ENCODE peak calls at places on chromosome 19, in ten cellular contexts. A is upper lobe of left lung, R is H1, V is suprapubic skin, Y is HL-60, O is breast epithelium, E is esophagus muscularis mucosa, L is sigmoid colon, W is endothelial cell of umbilical vein, D is GM23338. U is an unnamed sample.

GRCh38 chr19:19642506-19643157 is 825 bp downstream of the GMIP start:
- DNase-seq in A (no peak), R (no peak), V (no peak), Y (peak), O (no peak), E (no peak), L (no peak), W (peak), D (no peak), U (peak)

GRCh38 chr19:12866416-12867119 is 14.7 kb downstream of the DNASE2 start:
- DNase-seq in A (no peak), R (no peak), V (no peak), Y (no peak), O (no peak), E (no peak), L (no peak), W (no peak), D (peak), U (no peak)

GRCh38 chr19:41276231-41276630 is 12.1 kb downstream of the HNRNPUL1 start:
- DNase-seq in A (no peak), R (no peak), V (no peak), Y (peak), O (no peak), E (no peak), L (no peak), W (no peak), D (no peak), U (no peak)

GRCh38 chr19:55390461-55390880 is 4.7 kb downstream of the RPL28 start:
- DNase-seq in A (no peak), R (no peak), V (no peak), Y (no peak), O (no peak), E (no peak), L (no peak), W (no peak), D (peak), U (no peak)

GRCh38 chr19:38915329-38916321 is 3.6 kb upstream of the CCER2 start:
- DNase-seq in A (peak), R (no peak), V (no peak), Y (no peak), O (no peak), E (no peak), L (no peak), W (no peak), D (no peak), U (no peak)

GRCh38 chr19:30593358-30593757 is 221.2 kb downstream of the ZNF536 start:
- DNase-seq in A (no peak), R (no peak), V (peak), Y (no peak), O (no peak), E (peak), L (peak), W (no peak), D (no peak), U (peak)

GRCh38 chr19:45448887-45449299 is 18.9 kb upstream of the FOSB start:
- DNase-seq in A (no peak), R (no peak), V (no peak), Y (no peak), O (no peak), E (no peak), L (no peak), W (no peak), D (no peak), U (peak)

GRCh38 chr19:3459322-3459881 is 20.9 kb downstream of the SMIM24 start:
- DNase-seq in A (peak), R (no peak), V (peak), Y (no peak), O (peak), E (peak), L (peak), W (peak), D (peak), U (peak)

GRCh38 chr19:19193926-19194325 is 1.9 kb downstream of the RFXANK start:
- DNase-seq in A (no peak), R (no peak), V (no peak), Y (no peak), O (no peak), E (no peak), L (no peak), W (no peak), D (no peak), U (no peak)

GRCh38 chr19:18521692-18522123 is at the start of gene ELL:
- DNase-seq in A (no peak), R (no peak), V (no peak), Y (no peak), O (no peak), E (no peak), L (no peak), W (no peak), D (no peak), U (no peak)

GRCh38 chr19:8609210-8610040 is 1.1 kb downstream of the ADAMTS10 start:
- DNase-seq in A (peak), R (peak), V (no peak), Y (peak), O (no peak), E (no peak), L (peak), W (peak), D (peak), U (peak)

GRCh38 chr19:8537099-8537498 is 23.1 kb upstream of the ZNF414 start:
- DNase-seq in A (no peak), R (no peak), V (no peak), Y (no peak), O (no peak), E (no peak), L (no peak), W (no peak), D (no peak), U (no peak)

GRCh38 chr19:4144666-4145261 is 8.7 kb upstream of the CREB3L3 start:
- DNase-seq in A (peak), R (no peak), V (no peak), Y (no peak), O (no peak), E (no peak), L (no peak), W (no peak), D (no peak), U (peak)

GRCh38 chr19:55958356-55958755 is 10.7 kb downstream of the NLRP8 start:
- DNase-seq in A (no peak), R (no peak), V (no peak), Y (no peak), O (peak), E (no peak), L (no peak), W (no peak), D (no peak), U (no peak)

GRCh38 chr19:16285769-16286564 is 38.7 kb upstream of the KLF2 start:
- DNase-seq in A (no peak), R (no peak), V (no peak), Y (peak), O (no peak), E (no peak), L (no peak), W (no peak), D (peak), U (no peak)

GRCh38 chr19:11578342-11579142 is 1.1 kb upstream of the ACP5 start:
- DNase-seq in A (peak), R (no peak), V (no peak), Y (peak), O (no peak), E (no peak), L (peak), W (peak), D (peak), U (peak)

GRCh38 chr19:54136086-54136863 is 1.3 kb upstream of the CNOT3 start:
- DNase-seq in A (no peak), R (no peak), V (no peak), Y (no peak), O (no peak), E (no peak), L (no peak), W (no peak), D (peak), U (no peak)

GRCh38 chr19:13588953-13589833 is 82.9 kb upstream of the CACNA1A start:
- DNase-seq in A (peak), R (peak), V (peak), Y (peak), O (peak), E (no peak), L (peak), W (peak), D (peak), U (peak)

GRCh38 chr19:47430041-47430802 is 10.9 kb upstream of the MEIS3 start:
- DNase-seq in A (peak), R (no peak), V (no peak), Y (peak), O (peak), E (no peak), L (no peak), W (peak), D (peak), U (peak)

GRCh38 chr19:13920940-13921744 is 15.1 kb downstream of the CC2D1A start:
- DNase-seq in A (no peak), R (no peak), V (no peak), Y (peak), O (no peak), E (no peak), L (no peak), W (peak), D (peak), U (no peak)

GRCh38 chr19:7833225-7834156 is 3.5 kb downstream of the EVI5L start:
- DNase-seq in A (peak), R (no peak), V (no peak), Y (no peak), O (no peak), E (no peak), L (no peak), W (no peak), D (no peak), U (peak)

GRCh38 chr19:38650180-38650775 is 2.8 kb downstream of the ACTN4 start:
- DNase-seq in A (no peak), R (no peak), V (no peak), Y (no peak), O (no peak), E (no peak), L (no peak), W (no peak), D (no peak), U (peak)

GRCh38 chr19:38851622-38852230 is 1.9 kb upstream of the HNRNPL start:
- DNase-seq in A (peak), R (peak), V (peak), Y (peak), O (peak), E (peak), L (peak), W (peak), D (peak), U (peak)

GRCh38 chr19:55460670-55461258 is 678 bp downstream of the ISOC2 start:
- DNase-seq in A (peak), R (no peak), V (peak), Y (peak), O (peak), E (peak), L (peak), W (peak), D (peak), U (peak)

GRCh38 chr19:20333508-20333907 is 166.5 kb downstream of the ZNF486 start:
- DNase-seq in A (no peak), R (no peak), V (no peak), Y (no peak), O (no peak), E (no peak), L (no peak), W (no peak), D (no peak), U (no peak)

GRCh38 chr19:48194041-48194871 is 23.8 kb downstream of the ZSWIM9 start:
- DNase-seq in A (peak), R (no peak), V (peak), Y (peak), O (no peak), E (no peak), L (no peak), W (no peak), D (peak), U (no peak)

GRCh38 chr19:49889038-49889686 is 7.5 kb downstream of the IL4I1 start:
- DNase-seq in A (no peak), R (no peak), V (no peak), Y (no peak), O (no peak), E (no peak), L (no peak), W (no peak), D (no peak), U (no peak)

GRCh38 chr19:49892716-49893115 is 4.0 kb downstream of the IL4I1 start:
- DNase-seq in A (no peak), R (no peak), V (no peak), Y (no peak), O (no peak), E (no peak), L (no peak), W (no peak), D (no peak), U (no peak)

GRCh38 chr19:49891393-49891792 is 5.3 kb downstream of the IL4I1 start:
- DNase-seq in A (peak), R (no peak), V (no peak), Y (no peak), O (no peak), E (no peak), L (no peak), W (no peak), D (no peak), U (no peak)

GRCh38 chr19:49889687-49890348 is 6.9 kb downstream of the IL4I1 start:
- DNase-seq in A (peak), R (peak), V (no peak), Y (peak), O (peak), E (peak), L (no peak), W (peak), D (peak), U (peak)

GRCh38 chr19:49890349-49891311 is 6.1 kb downstream of the IL4I1 start:
- DNase-seq in A (peak), R (no peak), V (no peak), Y (no peak), O (no peak), E (no peak), L (no peak), W (no peak), D (peak), U (peak)
- H3K4me3 ChIP-seq in A (peak), R (peak), V (peak), Y (no peak), O (peak), E (peak), L (peak), W (no peak), D (peak), U (peak)

GRCh38 chr19:34182125-34182524 is 9.8 kb downstream of the LSM14A start:
- DNase-seq in A (no peak), R (no peak), V (no peak), Y (no peak), O (no peak), E (no peak), L (no peak), W (no peak), D (no peak), U (no peak)
- TF ChIP-seq CTCF in A (no peak), R (no peak), V (no peak), Y (no peak), O (no peak), E (no peak), L (no peak), W (no peak), D (no peak), U (no peak)

DNA sequence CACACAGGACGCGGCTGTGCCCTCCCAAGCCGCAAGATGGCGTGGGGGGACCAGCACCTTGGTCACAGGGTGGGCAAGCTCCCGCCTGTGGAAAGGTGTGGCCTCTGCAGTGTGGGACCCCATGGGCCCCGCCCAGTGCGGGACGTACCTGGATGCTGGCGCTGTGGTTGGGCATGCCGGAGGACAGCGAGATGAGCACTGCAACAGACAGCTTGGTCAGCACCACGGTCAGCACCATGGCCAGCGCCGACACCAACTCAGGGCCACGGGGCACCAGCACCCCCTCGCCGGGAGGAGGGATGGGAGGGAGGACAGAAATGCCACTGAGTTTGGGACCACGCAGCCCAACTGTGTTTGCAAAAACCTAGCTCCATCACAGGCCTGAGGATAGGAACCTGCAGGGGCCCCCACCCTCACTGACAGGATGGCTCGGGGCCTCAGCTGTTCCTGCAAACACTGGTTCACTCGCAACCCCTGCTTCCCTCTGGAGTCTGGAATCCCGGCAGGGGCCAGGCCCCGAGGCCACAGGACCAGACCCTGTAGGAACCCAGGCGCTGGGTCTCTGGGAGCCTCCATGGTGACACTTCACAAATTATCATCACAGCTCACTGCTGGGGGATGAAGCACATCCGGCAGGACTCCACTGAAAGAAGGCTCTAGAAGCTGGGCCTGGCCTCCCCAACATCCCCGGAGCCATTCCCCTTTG is 27.1 kb downstream of the IZUMO4 start:
- DNase-seq in A (peak), R (peak), V (no peak), Y (no peak), O (no peak), E (no peak), L (no peak), W (no peak), D (peak), U (no peak)
- TF ChIP-seq POLR2AphosphoS5 in A (no peak), R (peak), V (no peak), Y (peak), O (no peak), E (no peak), L (no peak), W (no peak), D (no peak), U (no peak)

DNA sequence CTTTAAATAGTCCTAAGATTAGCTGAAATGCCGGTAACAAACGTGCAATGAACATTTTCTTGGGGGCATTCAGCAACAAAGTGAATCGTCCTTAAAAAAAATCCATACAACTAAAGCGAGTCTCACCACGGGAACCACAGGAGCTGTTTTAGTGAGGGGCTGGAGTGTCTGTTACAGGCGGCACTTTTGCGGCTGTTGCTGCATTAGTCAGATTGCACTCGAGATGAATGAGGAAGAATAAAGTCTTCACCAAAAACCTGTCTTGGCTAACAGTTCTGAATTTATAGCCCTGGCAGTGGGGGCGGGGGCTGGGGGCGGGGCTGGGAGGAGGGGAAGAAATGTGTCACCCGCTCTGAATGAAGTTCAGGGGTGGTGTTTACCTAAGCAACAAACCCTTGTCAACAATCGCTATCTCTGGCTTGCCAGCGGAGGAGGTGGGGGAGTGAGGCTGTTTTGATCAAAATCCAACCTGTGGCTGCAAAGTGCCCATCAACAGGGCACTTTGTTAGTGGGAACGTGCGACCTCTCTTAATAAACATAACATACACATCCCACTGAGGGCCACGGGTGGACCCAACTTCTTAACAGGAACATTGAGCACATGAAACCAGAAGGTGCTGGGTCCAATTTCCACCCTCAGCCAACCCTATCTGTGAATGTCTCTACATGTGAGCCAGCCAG is 44.5 kb downstream of the RFX2 start:
- DNase-seq in A (no peak), R (no peak), V (peak), Y (peak), O (peak), E (no peak), L (no peak), W (peak), D (peak), U (peak)
- H3K4me3 ChIP-seq in A (peak), R (no peak), V (no peak), Y (no peak), O (no peak), E (no peak), L (no peak), W (peak), D (no peak), U (no peak)

GRCh38 chr19:990746-991145 is 6.6 kb downstream of the WDR18 start:
- DNase-seq in A (no peak), R (no peak), V (no peak), Y (no peak), O (no peak), E (no peak), L (no peak), W (no peak), D (no peak), U (no peak)
- TF ChIP-seq CTCF in A (no peak), R (no peak), V (no peak), Y (no peak), O (no peak), E (no peak), L (no peak), W (no peak), D (no peak), U (no peak)